ENCODE peak calls at places on chromosomes 2 and 18, in six cellular contexts. Z is NB4, I is suprapubic skin, L is fibroblast of the aortic adventitia, P is neural progenitor cell, O is epithelial cell of esophagus. X is an unnamed sample.

GRCh38 chr18:54162431-54162830 is 62.0 kb downstream of the MBD2 start:
- DNase-seq in Z (no peak), I (no peak), L (peak), P (no peak), O (peak), X (no peak)

GRCh38 chr18:79679552-79680099 is at the start of gene CTDP1:
- DNase-seq in Z (peak), I (peak), L (peak), P (peak), O (peak), X (peak)

GRCh38 chr18:76979906-76980305 is 152.7 kb downstream of the MBP start:
- DNase-seq in Z (no peak), I (no peak), L (no peak), P (no peak), O (no peak), X (peak)

GRCh38 chr18:28961669-28962228 is 784.8 kb upstream of the CDH2 start:
- DNase-seq in Z (peak), I (no peak), L (peak), P (peak), O (peak), X (peak)

GRCh38 chr2:23516546-23517256 is 131.7 kb downstream of the KLHL29 start:
- DNase-seq in Z (no peak), I (no peak), L (no peak), P (no peak), O (no peak), X (no peak)

GRCh38 chr2:238916176-238916874 is 68.4 kb downstream of the TWIST2 start:
- DNase-seq in Z (no peak), I (no peak), L (no peak), P (no peak), O (no peak), X (peak)

GRCh38 chr2:179861027-179861776 is at the start of gene ZNF385B:
- DNase-seq in Z (no peak), I (peak), L (peak), P (peak), O (peak), X (no peak)

GRCh38 chr18:47929681-47930085 is 776 bp downstream of the SMAD2 start:
- DNase-seq in Z (no peak), I (no peak), L (peak), P (no peak), O (peak), X (no peak)

GRCh38 chr2:234495801-234496441 is 960 bp downstream of the ARL4C start:
- DNase-seq in Z (no peak), I (peak), L (peak), P (peak), O (peak), X (no peak)

GRCh38 chr18:59715966-59716369 is 18.7 kb upstream of the CCBE1 start:
- DNase-seq in Z (no peak), I (no peak), L (peak), P (no peak), O (peak), X (no peak)

GRCh38 chr2:149218500-149218899 is 111.9 kb upstream of the LYPD6 start:
- DNase-seq in Z (no peak), I (no peak), L (no peak), P (no peak), O (no peak), X (no peak)

GRCh38 chr2:122523143-122523542 is 767.7 kb downstream of the TSN start:
- DNase-seq in Z (no peak), I (no peak), L (no peak), P (no peak), O (no peak), X (no peak)

GRCh38 chr2:218369374-218369773 is 12.7 kb upstream of the SLC11A1 start:
- DNase-seq in Z (peak), I (no peak), L (no peak), P (no peak), O (no peak), X (no peak)

GRCh38 chr2:212381428-212382102 is 157.0 kb downstream of the ERBB4 start:
- DNase-seq in Z (no peak), I (no peak), L (no peak), P (no peak), O (peak), X (no peak)

GRCh38 chr2:79910643-79911042 is 393.9 kb downstream of the LRRTM1 start:
- DNase-seq in Z (no peak), I (no peak), L (no peak), P (no peak), O (no peak), X (no peak)

GRCh38 chr2:17793803-17794349 is 22.4 kb upstream of the MSGN1 start:
- DNase-seq in Z (no peak), I (no peak), L (no peak), P (no peak), O (no peak), X (no peak)

GRCh38 chr2:173195100-173195499 is 119.5 kb downstream of the MAP3K20 start:
- DNase-seq in Z (no peak), I (no peak), L (no peak), P (peak), O (no peak), X (no peak)

GRCh38 chr18:35030234-35030989 is 10.8 kb upstream of the MAPRE2 start:
- DNase-seq in Z (no peak), I (no peak), L (no peak), P (no peak), O (no peak), X (no peak)

GRCh38 chr2:181685150-181685688 is 4.9 kb upstream of the NEUROD1 start:
- DNase-seq in Z (peak), I (no peak), L (peak), P (peak), O (peak), X (no peak)

GRCh38 chr2:240586198-240586918 is at the start of gene CAPN10:
- DNase-seq in Z (peak), I (peak), L (peak), P (peak), O (peak), X (peak)

GRCh38 chr2:12502759-12503158 is 214.0 kb upstream of the TRIB2 start:
- DNase-seq in Z (peak), I (no peak), L (no peak), P (no peak), O (no peak), X (no peak)

GRCh38 chr18:13680612-13681011 is 45.7 kb downstream of the FAM210A start:
- DNase-seq in Z (no peak), I (no peak), L (no peak), P (peak), O (peak), X (no peak)

GRCh38 chr18:59835656-59836379 is 64.0 kb upstream of the PMAIP1 start:
- DNase-seq in Z (no peak), I (no peak), L (no peak), P (peak), O (no peak), X (no peak)

GRCh38 chr2:153156743-153157142 is 321.8 kb downstream of the RPRM start:
- DNase-seq in Z (no peak), I (no peak), L (no peak), P (no peak), O (no peak), X (no peak)

GRCh38 chr18:41771971-41772370 is 183.1 kb upstream of the PIK3C3 start:
- DNase-seq in Z (no peak), I (no peak), L (no peak), P (no peak), O (peak), X (no peak)

GRCh38 chr2:75003276-75003675 is 44.8 kb downstream of the POLE4 start:
- DNase-seq in Z (no peak), I (no peak), L (peak), P (no peak), O (no peak), X (no peak)

GRCh38 chr2:43133708-43134570 is 92.5 kb downstream of the ZFP36L2 start:
- DNase-seq in Z (peak), I (no peak), L (no peak), P (no peak), O (no peak), X (no peak)

GRCh38 chr18:75204262-75204977 is 4.5 kb downstream of the PTGR3 start:
- DNase-seq in Z (no peak), I (no peak), L (peak), P (peak), O (peak), X (no peak)

GRCh38 chr2:8019934-8020333 is 661.9 kb upstream of the ID2 start:
- DNase-seq in Z (no peak), I (no peak), L (no peak), P (no peak), O (no peak), X (no peak)

GRCh38 chr2:109447251-109447661 is 166.5 kb downstream of the SEPTIN10 start:
- DNase-seq in Z (no peak), I (no peak), L (peak), P (peak), O (no peak), X (peak)

GRCh38 chr2:157769866-157770265 is 106.3 kb downstream of the ACVR1 start:
- DNase-seq in Z (no peak), I (no peak), L (no peak), P (no peak), O (no peak), X (no peak)

GRCh38 chr18:7871560-7872456 is 304.7 kb downstream of the PTPRM start:
- DNase-seq in Z (no peak), I (no peak), L (no peak), P (no peak), O (peak), X (no peak)

GRCh38 chr18:57776767-57777166 is 26.3 kb downstream of the ATP8B1 start:
- DNase-seq in Z (peak), I (no peak), L (peak), P (no peak), O (no peak), X (no peak)

GRCh38 chr18:26458526-26459232 is 89.7 kb downstream of the KCTD1 start:
- DNase-seq in Z (peak), I (no peak), L (peak), P (no peak), O (peak), X (no peak)

GRCh38 chr2:181459646-181460045 is 2.5 kb downstream of the ITGA4 start:
- DNase-seq in Z (peak), I (no peak), L (peak), P (no peak), O (peak), X (no peak)

DNA sequence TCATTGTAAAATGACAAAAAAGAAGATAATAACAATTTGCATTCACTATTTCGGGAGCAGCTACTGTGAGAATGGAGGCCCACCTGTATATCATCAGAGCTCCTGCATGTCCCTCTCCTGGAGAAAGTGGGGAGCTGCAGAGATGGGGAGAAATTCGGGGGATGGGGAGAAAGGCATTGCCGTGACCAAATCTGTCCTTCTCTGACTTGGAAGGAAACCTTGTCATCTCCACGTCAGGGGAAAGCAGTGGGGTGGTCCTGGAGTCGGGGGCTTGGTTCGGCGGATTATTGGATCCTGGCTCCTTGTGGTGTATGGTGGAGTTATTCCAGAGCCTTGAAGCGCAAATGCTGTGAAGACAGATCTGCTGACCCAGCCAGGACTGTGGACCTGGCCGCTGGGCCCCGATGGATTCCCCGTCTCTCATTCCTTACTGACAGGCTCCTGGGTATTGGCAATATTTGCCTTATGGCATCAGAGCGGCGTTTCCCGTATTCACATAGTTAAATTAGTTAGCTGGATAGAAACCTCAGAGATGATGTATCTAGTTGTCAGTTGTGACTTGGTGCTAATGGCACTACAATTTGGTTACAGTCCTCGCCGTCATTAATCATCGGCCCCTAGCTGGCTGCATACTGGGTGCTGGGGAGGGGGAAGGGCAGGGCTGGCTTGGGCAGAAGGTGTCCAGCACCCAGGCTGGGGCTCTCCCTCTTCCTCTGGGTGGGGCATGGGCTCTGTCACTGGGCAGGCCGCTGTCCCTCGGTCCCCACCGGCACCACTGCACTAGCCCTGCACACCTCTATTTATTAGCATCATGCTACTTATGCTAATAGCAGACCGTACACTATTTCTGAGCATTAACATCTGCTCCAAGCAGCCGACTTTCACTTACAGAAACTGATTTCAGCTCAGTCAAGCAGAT is 31.7 kb downstream of the CELF4 start:
- DNase-seq in Z (no peak), I (no peak), L (no peak), P (no peak), O (no peak), X (no peak)
- TF ChIP-seq CTCF in Z (no peak), I (no peak), L (no peak), P (peak), O (peak), X (no peak)

DNA sequence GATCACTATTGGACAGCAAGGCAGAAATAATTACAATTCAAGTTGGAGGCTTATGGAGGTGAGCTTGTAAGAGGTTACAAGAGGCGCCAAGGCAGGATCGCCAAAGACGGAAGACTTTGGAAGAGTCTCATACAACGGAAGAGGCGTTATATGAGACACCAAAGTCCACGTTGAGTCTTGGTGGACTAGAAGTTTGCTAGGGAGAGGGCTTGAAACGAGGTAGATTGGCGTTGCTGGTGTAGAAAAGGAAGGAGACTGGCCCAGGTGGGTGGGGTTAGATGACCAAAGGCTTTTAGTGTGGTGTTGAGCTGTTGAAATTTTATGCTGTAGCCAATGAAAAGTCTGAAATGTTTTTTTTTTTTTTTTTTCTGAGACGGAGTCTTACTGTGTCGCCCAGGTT is 1.4 kb downstream of the MSH2 start:
- DNase-seq in Z (peak), I (no peak), L (no peak), P (no peak), O (no peak), X (no peak)
- H3K4me3 ChIP-seq in Z (peak), I (peak), L (peak), P (peak), O (peak), X (peak)

GRCh38 chr18:65725421-65726050 is 25.3 kb upstream of the CDH7 start:
- DNase-seq in Z (peak), I (no peak), L (no peak), P (peak), O (peak), X (no peak)
- TF ChIP-seq CTCF in Z (peak), I (no peak), L (no peak), P (peak), O (peak), X (no peak)

DNA sequence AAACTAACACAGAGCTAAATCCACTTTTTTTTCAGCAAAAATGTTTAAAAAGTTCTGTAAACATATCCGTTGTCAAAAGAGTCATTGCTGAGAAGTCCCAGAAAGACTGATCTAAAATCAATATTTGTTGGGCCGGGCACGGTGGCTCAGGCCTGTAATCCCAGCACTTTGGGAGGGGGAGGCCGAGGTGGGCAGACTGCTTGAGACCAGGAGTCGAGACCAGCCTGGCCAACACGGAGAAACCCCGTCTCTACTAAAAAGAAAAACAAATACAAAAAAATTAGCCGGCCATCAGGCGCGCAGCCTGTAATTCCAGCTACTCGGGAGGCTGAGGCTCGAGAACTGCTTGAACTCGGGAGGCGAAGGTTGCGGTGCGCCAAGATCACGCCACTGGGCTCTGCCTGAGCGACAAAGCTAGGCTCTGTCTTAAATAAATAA is 1.4 kb downstream of the OLA1 start:
- DNase-seq in Z (no peak), I (no peak), L (no peak), P (no peak), O (peak), X (no peak)
- H3K4me3 ChIP-seq in Z (peak), I (no peak), L (peak), P (peak), O (peak), X (peak)

GRCh38 chr2:215399067-215399716 is 36.7 kb downstream of the FN1 start:
- DNase-seq in Z (no peak), I (no peak), L (no peak), P (no peak), O (no peak), X (no peak)

GRCh38 chr2:215395687-215396460 is 40.0 kb downstream of the FN1 start:
- DNase-seq in Z (no peak), I (no peak), L (no peak), P (no peak), O (no peak), X (no peak)

GRCh38 chr2:215394102-215394805 is 41.6 kb downstream of the FN1 start:
- DNase-seq in Z (peak), I (no peak), L (no peak), P (no peak), O (no peak), X (no peak)

GRCh38 chr2:215396595-215397313 is 39.1 kb downstream of the FN1 start:
- DNase-seq in Z (peak), I (no peak), L (peak), P (no peak), O (peak), X (no peak)

GRCh38 chr2:215397632-215398341 is 38.1 kb downstream of the FN1 start:
- DNase-seq in Z (no peak), I (no peak), L (peak), P (no peak), O (no peak), X (no peak)
- TF ChIP-seq CTCF in Z (no peak), I (no peak), L (peak), P (no peak), O (no peak), X (no peak)

DNA sequence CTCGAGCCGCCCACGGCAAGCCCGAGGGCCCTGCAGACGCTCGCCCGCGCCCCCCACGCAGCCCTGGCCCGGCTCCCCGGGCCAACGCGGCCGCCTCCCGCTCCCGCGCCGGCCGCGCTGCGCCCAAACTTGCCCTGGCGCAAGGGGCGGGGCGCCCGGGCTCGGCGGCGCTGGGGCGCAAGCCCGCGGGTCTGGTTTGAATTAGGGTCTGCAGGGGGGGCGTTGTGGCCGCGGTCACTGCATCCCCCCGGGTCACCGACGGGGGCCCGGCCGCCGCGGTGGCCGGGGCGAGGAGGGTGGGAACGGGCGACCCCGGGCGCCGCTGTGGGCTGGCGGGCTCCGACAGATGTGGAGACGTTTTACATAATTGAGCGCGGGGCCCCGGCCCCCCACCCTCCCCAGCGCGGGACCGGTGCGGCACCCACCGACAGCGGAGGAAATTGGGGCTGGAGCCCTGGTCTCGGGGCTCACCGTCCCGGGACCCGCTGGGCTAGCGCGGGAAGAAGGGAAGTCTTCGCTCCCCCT is 677 bp downstream of the SDC1 start:
- DNase-seq in Z (no peak), I (peak), L (no peak), P (peak), O (no peak), X (no peak)
- H3K4me3 ChIP-seq in Z (peak), I (peak), L (peak), P (peak), O (peak), X (peak)

GRCh38 chr2:73956211-73956865 is 28.4 kb upstream of the TET3 start:
- DNase-seq in Z (no peak), I (no peak), L (no peak), P (no peak), O (no peak), X (no peak)
- TF ChIP-seq CTCF in Z (no peak), I (no peak), L (no peak), P (no peak), O (peak), X (no peak)

DNA sequence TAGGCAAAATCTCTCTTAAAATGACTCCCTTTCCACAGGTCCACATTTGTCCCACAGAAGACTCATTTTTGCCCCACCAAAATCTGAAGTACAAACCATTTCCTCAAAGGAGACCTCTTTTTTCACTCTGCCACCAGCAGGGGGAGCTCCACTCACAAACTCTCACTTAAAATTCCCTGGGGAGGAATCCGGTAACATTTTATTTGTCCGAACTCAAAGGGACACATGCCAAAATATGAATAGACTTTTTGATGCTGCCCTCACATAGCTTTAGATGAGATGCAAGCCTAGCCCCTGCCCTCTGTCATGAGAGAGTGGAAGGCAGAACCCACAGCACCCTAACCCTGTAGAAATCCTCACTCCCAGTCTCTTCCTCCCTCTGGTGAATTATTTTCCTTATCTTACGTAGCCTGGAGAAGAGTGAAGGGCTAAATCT is 57.1 kb downstream of the RMDN2 start:
- DNase-seq in Z (peak), I (peak), L (peak), P (peak), O (peak), X (peak)
- H3K4me3 ChIP-seq in Z (no peak), I (no peak), L (peak), P (peak), O (no peak), X (peak)